ENCODE peak calls at places on chromosomes 16 and 17, in six cellular contexts. E is colonic mucosa, T is right cardiac atrium, J is cardiac muscle cell, D is stomach, Q is tibial artery. F is an unnamed sample.
A peak's percentile ranks its signal among the peaks of the same experiment; 100 is the strongest.

GRCh38 chr16:27195941-27196595 is 7.3 kb upstream of the KDM8 start:
- DNase-seq in E (no peak), T (no peak), Q (no peak), D (no peak), J (no peak), F (no peak)

GRCh38 chr17:82228278-82228841 is 482 bp upstream of the SLC16A3 start:
- DNase-seq in D (peak; percentile 72), J (peak; percentile 35), E (peak; percentile 78), T (peak; percentile 86), Q (peak; percentile 79), F (no peak)

GRCh38 chr16:77556203-77556602 is 121.4 kb upstream of the ADAMTS18 start:
- DNase-seq in E (no peak), J (no peak), Q (no peak), T (no peak), D (no peak), F (no peak)

GRCh38 chr16:17930280-17930679 is 406.3 kb downstream of the NPIPA8 start:
- DNase-seq in T (no peak), Q (no peak), D (no peak), E (no peak), J (no peak), F (no peak)

GRCh38 chr17:73292031-73292531 is 19.7 kb downstream of the CDC42EP4 start:
- DNase-seq in T (peak; percentile 80), Q (peak; percentile 93), D (peak; percentile 68), E (no peak), J (peak; percentile 45), F (peak; percentile 75)

GRCh38 chr16:2037115-2037514 is 10.4 kb downstream of the NHERF2 start:
- DNase-seq in D (no peak), T (no peak), E (no peak), Q (no peak), J (no peak), F (no peak)

GRCh38 chr17:57620576-57620975 is 124.5 kb downstream of the CCDC182 start:
- DNase-seq in J (no peak), Q (peak; percentile 10), T (no peak), D (no peak), E (no peak), F (no peak)

GRCh38 chr16:24838554-24839266 is 7.1 kb upstream of the SLC5A11 start:
- DNase-seq in T (peak; percentile 70), D (no peak), J (peak; percentile 84), Q (peak; percentile 80), E (peak; percentile 25), F (no peak)

GRCh38 chr17:67456103-67456502 is 79.0 kb downstream of the PITPNC1 start:
- DNase-seq in Q (no peak), J (no peak), E (no peak), D (no peak), T (no peak), F (no peak)

GRCh38 chr17:67449885-67450755 is 73.0 kb downstream of the PITPNC1 start:
- DNase-seq in E (no peak), J (no peak), D (no peak), Q (no peak), T (no peak), F (no peak)

GRCh38 chr17:67449065-67449464 is 72.0 kb downstream of the PITPNC1 start:
- DNase-seq in E (no peak), Q (no peak), D (no peak), T (no peak), J (peak; percentile 54), F (no peak)

GRCh38 chr17:67456889-67457288 is 79.8 kb downstream of the PITPNC1 start:
- DNase-seq in E (no peak), Q (no peak), D (no peak), T (no peak), J (no peak), F (no peak)

GRCh38 chr17:67452681-67453554 is 75.8 kb downstream of the PITPNC1 start:
- DNase-seq in D (no peak), J (no peak), E (no peak), T (peak; percentile 28), Q (no peak), F (no peak)
- H3K4me1 ChIP-seq in D (peaks cover 21% of the 10 kb centered on the region), J (no peaks in the 10 kb centered on the region), E (no peaks in the 10 kb centered on the region), T (no peaks in the 10 kb centered on the region), Q (no peaks in the 10 kb centered on the region), F (no peaks in the 10 kb centered on the region)

GRCh38 chr17:17579691-17580090 is 11.8 kb downstream of the PEMT start:
- DNase-seq in Q (no peak), J (no peak), E (no peak), T (no peak), D (no peak), F (no peak)

GRCh38 chr17:17577373-17577772 is 14.1 kb downstream of the PEMT start:
- DNase-seq in D (no peak), E (no peak), J (no peak), T (no peak), Q (no peak), F (no peak)

GRCh38 chr17:17580662-17581470 is 10.6 kb downstream of the PEMT start:
- DNase-seq in J (peak; percentile 58), E (no peak), T (peak; percentile 69), Q (no peak), D (no peak), F (no peak)

GRCh38 chr17:17582372-17582771 is 9.1 kb downstream of the PEMT start:
- DNase-seq in E (no peak), D (no peak), T (no peak), J (no peak), Q (no peak), F (no peak)

DNA sequence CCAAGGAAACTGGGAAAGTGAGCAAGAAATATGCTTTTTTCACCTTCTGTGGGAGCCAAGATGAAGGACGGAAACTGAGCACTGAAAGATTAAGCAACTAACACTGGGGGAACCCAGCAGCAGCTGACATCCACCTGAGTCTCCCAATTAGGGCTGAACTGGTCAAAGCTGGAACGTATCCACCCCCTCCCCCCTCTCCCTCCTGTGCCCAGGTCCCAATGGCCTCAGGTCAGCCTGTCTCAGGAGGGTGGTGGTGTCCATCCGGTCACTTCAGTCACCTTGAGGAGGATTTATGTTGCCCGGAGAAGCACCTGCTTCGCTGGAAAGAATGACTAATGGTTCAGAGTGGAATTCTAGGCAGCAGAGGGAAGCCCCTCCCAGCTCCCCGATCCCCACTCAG is 10.0 kb downstream of the PEMT start:
- DNase-seq in D (no peak), T (no peak), Q (no peak), J (no peak), E (no peak), F (no peak)
- H3K27ac ChIP-seq in D (no peak overlapping the region), T (no peak overlapping the region), Q (no peak overlapping the region), J (peak overlapping the region; percentile 96), E (no peak overlapping the region), F (no peak overlapping the region)

GRCh38 chr17:7579001-7579838 is at the start of gene CD68:
- DNase-seq in T (peak; percentile 81), D (peak; percentile 71), J (peak; percentile 93), E (peak; percentile 80), Q (peak; percentile 89), F (peak; percentile 64)
- H3K4me1 ChIP-seq in T (peaks cover 22% of the 10 kb centered on the region), D (peaks cover 92% of the 10 kb centered on the region), J (peaks cover 9% of the 10 kb centered on the region), E (peaks cover 15% of the 10 kb centered on the region), Q (peaks cover 53% of the 10 kb centered on the region), F (peaks cover 45% of the 10 kb centered on the region)

GRCh38 chr17:76566613-76566943 is 19.1 kb downstream of the ST6GALNAC2 start:
- DNase-seq in J (no peak), D (no peak), E (no peak), T (no peak), Q (no peak), F (no peak)
- H3K27ac ChIP-seq in J (no peak overlapping the region), D (peak overlapping the region; percentile 58), E (no peak overlapping the region), T (no peak overlapping the region), Q (no peak overlapping the region), F (no peak overlapping the region)

GRCh38 chr17:76529224-76529642 is 8.3 kb downstream of the CYGB start:
- DNase-seq in D (peak; percentile 48), T (peak; percentile 96), E (peak; percentile 71), J (peak; percentile 95), Q (peak; percentile 94), F (peak; percentile 81)

GRCh38 chr17:76528528-76529223 is 8.8 kb downstream of the CYGB start:
- DNase-seq in Q (peak; percentile 77), E (no peak), T (peak; percentile 95), J (peak; percentile 71), D (no peak), F (peak; percentile 64)

GRCh38 chr17:76529643-76530488 is 7.6 kb downstream of the CYGB start:
- DNase-seq in Q (peak; percentile 91), E (peak; percentile 68), T (peak; percentile 98), J (peak; percentile 96), D (peak; percentile 66), F (peak; percentile 93)

GRCh38 chr17:76528156-76528527 is 9.4 kb downstream of the CYGB start:
- DNase-seq in E (no peak), Q (no peak), T (peak; percentile 81), J (no peak), D (no peak), F (peak; percentile 42)

DNA sequence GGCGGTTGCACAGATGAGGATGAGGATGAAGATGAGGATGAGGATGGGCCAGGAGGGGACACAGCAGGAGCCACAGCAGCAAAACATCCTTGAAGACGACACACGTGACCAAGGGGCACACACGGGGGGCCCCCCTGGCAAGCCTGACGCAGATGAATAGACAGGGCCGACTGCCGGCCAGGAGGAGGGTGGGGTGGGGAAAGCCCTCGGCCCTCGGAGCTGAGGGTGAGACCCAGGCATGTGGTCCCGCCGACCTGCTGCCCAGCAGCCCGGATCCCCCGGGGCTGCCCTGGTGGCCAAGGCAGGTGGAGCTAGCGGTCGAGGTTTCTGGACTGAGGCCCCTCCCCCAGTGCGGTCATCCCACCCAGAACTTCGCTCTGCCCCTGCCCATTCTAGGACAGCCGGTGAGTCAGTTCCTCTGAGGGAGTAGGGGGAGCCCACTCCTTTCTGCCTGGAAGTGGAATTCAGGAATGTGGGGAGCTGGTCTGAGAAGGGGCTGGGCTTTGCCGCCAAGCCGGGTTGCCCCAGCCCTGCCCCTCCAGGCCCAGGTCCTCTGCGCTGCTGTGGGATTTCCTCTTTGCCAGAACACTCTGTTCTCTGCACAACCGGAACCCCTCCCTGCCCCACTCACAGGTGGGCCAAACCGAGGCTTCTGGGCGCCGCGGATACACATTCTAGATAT is 9.9 kb downstream of the CYGB start:
- DNase-seq in J (peak; percentile 95), Q (no peak), T (peak; percentile 90), D (peak; percentile 60), E (no peak), F (peak; percentile 76)
- H3K4me1 ChIP-seq in J (peaks cover 13% of the 10 kb centered on the region), Q (peaks cover 38% of the 10 kb centered on the region), T (peaks cover 17% of the 10 kb centered on the region), D (peaks cover 79% of the 10 kb centered on the region), E (peaks cover 27% of the 10 kb centered on the region), F (peaks cover 45% of the 10 kb centered on the region)

DNA sequence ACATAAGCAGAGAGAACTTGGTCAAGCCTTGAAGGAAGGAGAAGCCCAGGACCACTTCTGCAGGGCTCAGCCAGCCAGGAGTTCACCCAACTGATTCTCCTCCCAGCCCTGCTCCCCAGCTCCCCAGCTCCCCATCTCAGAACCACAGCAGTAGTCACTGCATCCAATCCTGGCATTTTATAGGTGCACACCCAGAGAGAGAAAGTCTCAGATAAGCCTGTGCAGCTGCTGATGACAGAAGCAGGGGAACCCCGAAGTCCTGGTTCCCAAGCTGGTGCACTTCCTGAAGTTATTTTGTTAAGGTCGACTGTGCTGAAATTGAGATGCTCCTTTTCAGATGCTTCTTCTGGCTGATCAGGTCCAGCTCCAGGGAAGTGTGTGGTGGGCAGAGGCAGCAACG is 6.6 kb downstream of the RNF112 start:
- DNase-seq in E (peak; percentile 15), D (no peak), J (no peak), Q (no peak), T (peak; percentile 1), F (no peak)
- H3K27ac ChIP-seq in E (no peak overlapping the region), D (peak overlapping the region; percentile 56), J (no peak overlapping the region), Q (no peak overlapping the region), T (no peak overlapping the region), F (no peak overlapping the region)